ENCODE peak calls at places on chromosomes 12 and 14, in five cellular contexts. One of them, this sample, is unnamed. For H3K4me1, the result is how much of the 10 kb centered on the place peaks cover.

GRCh38 chr12:82326905-82327503 is 31.2 kb downstream of the CCDC59 start:
- DNase-seq in GM23338: peak
- DNase-seq in K562: peak
- DNase-seq in HepG2: peak
- DNase-seq in GM12878: no peak
- DNase-seq in this sample: peak

GRCh38 chr14:100473249-100473648 is 114.0 kb downstream of the BEGAIN start:
- DNase-seq in GM23338: no peak
- DNase-seq in K562: no peak
- DNase-seq in HepG2: no peak
- DNase-seq in GM12878: no peak
- DNase-seq in this sample: no peak

GRCh38 chr12:42284157-42284556 is 41.7 kb downstream of the ZCRB1 start:
- DNase-seq in GM23338: no peak
- DNase-seq in K562: no peak
- DNase-seq in HepG2: no peak
- DNase-seq in GM12878: no peak
- DNase-seq in this sample: no peak

GRCh38 chr12:12008931-12009611 is 61.7 kb upstream of the BCL2L14 start:
- DNase-seq in GM23338: peak
- DNase-seq in K562: no peak
- DNase-seq in HepG2: no peak
- DNase-seq in GM12878: peak
- DNase-seq in this sample: no peak

GRCh38 chr12:27003421-27004311 is 10.5 kb downstream of the TM7SF3 start:
- DNase-seq in GM23338: peak
- DNase-seq in K562: no peak
- DNase-seq in HepG2: no peak
- DNase-seq in GM12878: no peak
- DNase-seq in this sample: no peak

GRCh38 chr14:24381363-24382102 is 13.5 kb downstream of the NFATC4 start:
- DNase-seq in GM23338: no peak
- DNase-seq in K562: no peak
- DNase-seq in HepG2: no peak
- DNase-seq in GM12878: no peak
- DNase-seq in this sample: no peak

GRCh38 chr14:54133896-54134295 is 177.3 kb upstream of the BMP4 start:
- DNase-seq in GM23338: no peak
- DNase-seq in K562: no peak
- DNase-seq in HepG2: peak
- DNase-seq in GM12878: no peak
- DNase-seq in this sample: peak

GRCh38 chr12:16269941-16270340 is 7.5 kb downstream of the SLC15A5 start:
- DNase-seq in GM23338: no peak
- DNase-seq in K562: no peak
- DNase-seq in HepG2: no peak
- DNase-seq in GM12878: no peak
- DNase-seq in this sample: no peak

GRCh38 chr14:49287004-49287403 is 299.2 kb downstream of the RPS29 start:
- DNase-seq in GM23338: no peak
- DNase-seq in K562: no peak
- DNase-seq in HepG2: no peak
- DNase-seq in GM12878: no peak
- DNase-seq in this sample: no peak

GRCh38 chr12:28308891-28309290 is 118.6 kb downstream of the CCDC91 start:
- DNase-seq in GM23338: no peak
- DNase-seq in K562: no peak
- DNase-seq in HepG2: no peak
- DNase-seq in GM12878: no peak
- DNase-seq in this sample: no peak

GRCh38 chr12:53499261-53500118 is at the start of gene MAP3K12:
- DNase-seq in GM23338: peak
- DNase-seq in K562: peak
- DNase-seq in HepG2: no peak
- DNase-seq in GM12878: no peak
- DNase-seq in this sample: peak

GRCh38 chr12:13725049-13725448 is 256.4 kb downstream of the GRIN2B start:
- DNase-seq in GM23338: no peak
- DNase-seq in K562: no peak
- DNase-seq in HepG2: no peak
- DNase-seq in GM12878: no peak
- DNase-seq in this sample: no peak

GRCh38 chr12:90098132-90098779 is 389.6 kb upstream of the ATP2B1 start:
- DNase-seq in GM23338: no peak
- DNase-seq in K562: no peak
- DNase-seq in HepG2: no peak
- DNase-seq in GM12878: no peak
- DNase-seq in this sample: peak

GRCh38 chr12:6295187-6295811 is 15.2 kb upstream of the PLEKHG6 start:
- DNase-seq in GM23338: peak
- DNase-seq in K562: peak
- DNase-seq in HepG2: peak
- DNase-seq in GM12878: no peak
- DNase-seq in this sample: peak

GRCh38 chr14:57898837-57899572 is 33.1 kb upstream of the SLC35F4 start:
- DNase-seq in GM23338: no peak
- DNase-seq in K562: no peak
- DNase-seq in HepG2: no peak
- DNase-seq in GM12878: no peak
- DNase-seq in this sample: no peak

GRCh38 chr12:3562484-3562883 is 71.5 kb downstream of the PRMT8 start:
- DNase-seq in GM23338: no peak
- DNase-seq in K562: no peak
- DNase-seq in HepG2: no peak
- DNase-seq in GM12878: no peak
- DNase-seq in this sample: no peak

GRCh38 chr12:122394626-122395194 is 27.8 kb downstream of the CLIP1 start:
- DNase-seq in GM23338: no peak
- DNase-seq in K562: no peak
- DNase-seq in HepG2: no peak
- DNase-seq in GM12878: no peak
- DNase-seq in this sample: no peak

GRCh38 chr12:58583956-58584355 is 336.3 kb downstream of the LRIG3 start:
- DNase-seq in GM23338: no peak
- DNase-seq in K562: no peak
- DNase-seq in HepG2: no peak
- DNase-seq in GM12878: no peak
- DNase-seq in this sample: no peak

GRCh38 chr12:50825372-50825838 is 17.3 kb upstream of the TMPRSS12 start:
- DNase-seq in GM23338: peak
- DNase-seq in K562: peak
- DNase-seq in HepG2: peak
- DNase-seq in GM12878: no peak
- DNase-seq in this sample: peak

GRCh38 chr12:31585895-31586294 is 5.0 kb downstream of the DENND5B start:
- DNase-seq in GM23338: no peak
- DNase-seq in K562: no peak
- DNase-seq in HepG2: no peak
- DNase-seq in GM12878: no peak
- DNase-seq in this sample: no peak

GRCh38 chr12:43835656-43836454 is at the start of gene TMEM117:
- DNase-seq in GM23338: peak
- DNase-seq in K562: peak
- DNase-seq in HepG2: peak
- DNase-seq in GM12878: no peak
- DNase-seq in this sample: peak

GRCh38 chr12:131055093-131055465 is 101.4 kb downstream of the ADGRD1 start:
- DNase-seq in GM23338: no peak
- DNase-seq in K562: no peak
- DNase-seq in HepG2: no peak
- DNase-seq in GM12878: no peak
- DNase-seq in this sample: no peak

GRCh38 chr12:29350080-29350479 is 30.9 kb downstream of the ERGIC2 start:
- DNase-seq in GM23338: no peak
- DNase-seq in K562: no peak
- DNase-seq in HepG2: peak
- DNase-seq in GM12878: no peak
- DNase-seq in this sample: no peak

GRCh38 chr14:92014014-92014413 is 25.8 kb downstream of the TRIP11 start:
- DNase-seq in GM23338: no peak
- DNase-seq in K562: no peak
- DNase-seq in HepG2: no peak
- DNase-seq in GM12878: no peak
- DNase-seq in this sample: no peak

GRCh38 chr14:64826333-64826732 is 53.4 kb downstream of the SPTB start:
- DNase-seq in GM23338: no peak
- DNase-seq in K562: no peak
- DNase-seq in HepG2: no peak
- DNase-seq in GM12878: no peak
- DNase-seq in this sample: no peak

GRCh38 chr12:116609715-116610114 is 50.5 kb downstream of the MAP1LC3B2 start:
- DNase-seq in GM23338: peak
- DNase-seq in K562: peak
- DNase-seq in HepG2: no peak
- DNase-seq in GM12878: no peak
- DNase-seq in this sample: peak

GRCh38 chr14:65286443-65286842 is 126.1 kb upstream of the FUT8 start:
- DNase-seq in GM23338: peak
- DNase-seq in K562: peak
- DNase-seq in HepG2: peak
- DNase-seq in GM12878: no peak
- DNase-seq in this sample: peak

GRCh38 chr12:46914336-46914735 is 88.5 kb upstream of the SLC38A4 start:
- DNase-seq in GM23338: no peak
- DNase-seq in K562: no peak
- DNase-seq in HepG2: no peak
- DNase-seq in GM12878: no peak
- DNase-seq in this sample: no peak

GRCh38 chr12:12336511-12336910 is 13.5 kb downstream of the MANSC1 start:
- DNase-seq in GM23338: no peak
- DNase-seq in K562: no peak
- DNase-seq in HepG2: no peak
- DNase-seq in GM12878: no peak
- DNase-seq in this sample: no peak

GRCh38 chr12:60201891-60202290 is 606.1 kb downstream of the SLC16A7 start:
- DNase-seq in GM23338: no peak
- DNase-seq in K562: no peak
- DNase-seq in HepG2: no peak
- DNase-seq in GM12878: no peak
- DNase-seq in this sample: no peak

GRCh38 chr14:24403294-24404013 is 4.7 kb downstream of the NYNRIN start:
- DNase-seq in GM23338: no peak
- DNase-seq in K562: no peak
- DNase-seq in HepG2: no peak
- DNase-seq in GM12878: no peak
- DNase-seq in this sample: no peak

DNA sequence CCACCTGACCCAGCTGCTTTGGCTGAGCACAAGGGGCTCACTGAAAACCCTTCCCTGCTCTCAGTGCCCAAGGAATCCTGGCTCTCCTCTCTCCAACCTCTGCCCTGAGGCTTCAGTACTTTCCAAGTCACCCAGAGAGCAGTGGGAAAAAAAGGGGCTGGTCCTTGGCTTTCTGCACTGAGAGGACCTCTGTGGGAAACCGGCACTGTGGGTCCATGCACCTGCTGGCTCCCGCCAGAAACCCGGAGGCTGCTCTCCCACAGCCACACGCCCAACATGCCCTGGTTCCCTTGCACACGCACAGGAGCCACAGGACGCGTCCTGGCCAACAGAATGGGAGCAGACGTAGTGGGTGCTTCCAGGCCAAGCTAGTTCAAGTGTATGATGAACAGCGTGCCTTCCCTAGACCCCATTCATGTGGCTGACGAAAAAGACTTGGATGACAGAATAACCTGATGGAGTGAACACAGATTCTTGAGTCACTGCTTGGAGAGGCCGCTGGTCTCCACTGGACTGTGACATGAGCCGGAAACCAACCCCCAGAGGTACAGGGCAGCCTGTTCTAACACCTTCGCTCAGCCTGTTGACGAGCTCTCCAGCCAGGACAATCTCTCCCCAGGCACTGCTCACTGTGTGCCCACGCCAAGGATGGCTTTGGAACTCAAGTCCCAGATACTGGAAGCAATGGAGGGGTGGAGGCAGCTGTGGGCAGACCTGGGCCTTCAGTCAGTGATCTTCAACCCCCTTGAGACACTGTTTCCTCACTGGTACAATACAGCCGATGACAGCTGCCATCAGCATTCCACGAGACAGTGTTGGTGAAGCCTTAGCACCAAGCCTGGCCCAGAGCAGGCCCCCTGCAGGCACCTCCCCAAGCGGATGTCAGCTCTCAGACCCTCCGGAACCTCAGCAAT is 87.7 kb downstream of the ITPK1 start:
- DNase-seq in GM23338: no peak
- DNase-seq in K562: no peak
- DNase-seq in HepG2: no peak
- DNase-seq in GM12878: no peak
- DNase-seq in this sample: no peak
- TF ChIP-seq JUNB in GM23338: no peak
- TF ChIP-seq JUNB in K562: no peak
- TF ChIP-seq JUNB in HepG2: no peak
- TF ChIP-seq JUNB in GM12878: no peak
- TF ChIP-seq JUNB in this sample: no peak

DNA sequence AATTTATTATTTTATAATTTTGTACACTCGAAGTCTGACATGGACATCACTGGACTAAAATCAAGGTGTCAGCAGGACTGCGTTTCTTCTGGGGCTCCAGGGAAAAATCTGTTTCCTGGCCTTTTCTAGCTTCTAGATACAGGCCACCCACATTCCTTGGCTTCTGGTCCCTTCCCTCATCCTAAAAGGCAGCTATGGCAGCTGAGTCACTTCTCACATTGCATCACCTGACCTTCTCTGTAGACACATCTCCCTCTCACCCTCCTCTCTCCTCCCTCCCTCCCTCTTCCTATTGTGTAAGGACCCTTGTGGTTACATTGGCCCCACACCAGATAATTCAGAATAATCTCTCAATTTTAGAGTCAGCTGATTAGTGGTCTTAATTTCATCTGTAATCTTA is 92.4 kb downstream of the RPS6KA5 start:
- DNase-seq in GM23338: no peak
- DNase-seq in K562: no peak
- DNase-seq in HepG2: no peak
- DNase-seq in GM12878: no peak
- DNase-seq in this sample: peak
- H3K4me1 ChIP-seq in GM23338: under half
- H3K4me1 ChIP-seq in K562: under half
- H3K4me1 ChIP-seq in HepG2: under half
- H3K4me1 ChIP-seq in GM12878: under half
- H3K4me1 ChIP-seq in this sample: under half

DNA sequence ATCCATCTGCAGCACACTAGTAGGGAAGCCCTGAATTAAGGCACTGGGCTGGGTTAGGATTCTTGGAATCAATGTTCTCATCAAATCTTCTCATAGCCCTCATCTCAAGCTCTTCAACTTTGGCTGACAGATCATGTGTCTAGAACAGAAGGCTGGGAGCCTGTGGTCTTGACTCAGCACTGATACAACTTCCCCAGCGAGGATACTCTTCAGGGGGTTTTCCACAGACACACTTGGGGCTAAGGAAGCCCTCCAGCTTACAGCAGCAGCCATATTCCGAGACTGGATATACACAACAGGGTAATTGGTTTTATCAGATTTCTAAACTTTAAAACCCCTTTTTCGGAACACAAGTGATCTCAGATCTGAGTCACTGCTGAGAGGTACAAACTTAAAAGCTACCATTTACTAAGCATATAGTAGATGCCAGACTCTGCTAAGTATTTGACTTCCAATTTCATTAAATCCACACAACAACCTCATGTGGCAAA is 3.5 kb downstream of the FMNL3 start:
- DNase-seq in GM23338: no peak
- DNase-seq in K562: no peak
- DNase-seq in HepG2: no peak
- DNase-seq in GM12878: peak
- DNase-seq in this sample: no peak
- TF ChIP-seq JUNB in GM23338: no peak
- TF ChIP-seq JUNB in K562: no peak
- TF ChIP-seq JUNB in HepG2: no peak
- TF ChIP-seq JUNB in GM12878: peak
- TF ChIP-seq JUNB in this sample: no peak

GRCh38 chr12:111444706-111445310 is 39.1 kb downstream of the SH2B3 start:
- DNase-seq in GM23338: peak
- DNase-seq in K562: no peak
- DNase-seq in HepG2: no peak
- DNase-seq in GM12878: peak
- DNase-seq in this sample: no peak
- H3K4me1 ChIP-seq in GM23338: under half
- H3K4me1 ChIP-seq in K562: under half
- H3K4me1 ChIP-seq in HepG2: under half
- H3K4me1 ChIP-seq in GM12878: half or more
- H3K4me1 ChIP-seq in this sample: under half

This sample was measured in A549.